ENCODE peak calls at places on chromosomes 5 and 9, in seven cellular contexts. V, S, N, G, M, U and I are unnamed samples.
A peak's percentile ranks its signal among the peaks of the same experiment; 100 is the strongest.

GRCh38 chr5:69213513-69214215 is 21.0 kb upstream of the CDK7 start:
- DNase-seq in V (no peak), S (no peak), N (no peak), G (peak; percentile 26), M (no peak), U (no peak), I (no peak)

GRCh38 chr9:92439921-92440750 is 15.9 kb upstream of the OMD start:
- DNase-seq in V (no peak), S (no peak), N (peak; percentile 26), G (peak; percentile 34), M (no peak), U (no peak), I (no peak)

GRCh38 chr5:134029156-134029555 is 24.4 kb upstream of the VDAC1 start:
- DNase-seq in V (no peak), S (no peak), N (peak; percentile 93), G (peak; percentile 77), M (no peak), U (no peak), I (no peak)

GRCh38 chr5:173530547-173530946 is 85.9 kb downstream of the BOD1 start:
- DNase-seq in V (no peak), S (no peak), N (no peak), G (no peak), M (no peak), U (no peak), I (no peak)

GRCh38 chr9:133099726-133100517 is 21.1 kb downstream of the RALGDS start:
- DNase-seq in V (no peak), S (no peak), N (no peak), G (no peak), M (no peak), U (no peak), I (no peak)

GRCh38 chr5:171857537-171857936 is 71.9 kb downstream of the SMIM23 start:
- DNase-seq in V (no peak), S (no peak), N (no peak), G (no peak), M (no peak), U (no peak), I (no peak)

GRCh38 chr9:10062629-10063395 is 550.0 kb downstream of the PTPRD start:
- DNase-seq in V (no peak), S (no peak), N (no peak), G (no peak), M (no peak), U (no peak), I (no peak)

GRCh38 chr5:172791726-172792445 is 20.9 kb upstream of the DUSP1 start:
- DNase-seq in V (no peak), S (no peak), N (no peak), G (no peak), M (no peak), U (no peak), I (no peak)

GRCh38 chr9:68500457-68501158 is 40.1 kb downstream of the TMEM252 start:
- DNase-seq in V (no peak), S (no peak), N (no peak), G (peak; percentile 9), M (no peak), U (no peak), I (no peak)

GRCh38 chr9:120735009-120735408 is 20.7 kb upstream of the MEGF9 start:
- DNase-seq in V (no peak), S (no peak), N (no peak), G (no peak), M (peak; percentile 7), U (no peak), I (no peak)

GRCh38 chr5:119276976-119277375 is 78.8 kb upstream of the TNFAIP8 start:
- DNase-seq in V (no peak), S (no peak), N (no peak), G (no peak), M (no peak), U (no peak), I (no peak)

GRCh38 chr5:81750308-81751008 is 439 bp downstream of the SSBP2 start:
- DNase-seq in V (no peak), S (peak; percentile 10), N (no peak), G (peak; percentile 14), M (peak; percentile 58), U (no peak), I (no peak)

GRCh38 chr5:133751846-133752245 is 139.5 kb upstream of the FSTL4 start:
- DNase-seq in V (no peak), S (no peak), N (no peak), G (no peak), M (no peak), U (no peak), I (no peak)

GRCh38 chr5:516338-516925 is 7.8 kb downstream of the SLC9A3 start:
- DNase-seq in V (no peak), S (no peak), N (no peak), G (no peak), M (no peak), U (no peak), I (no peak)

GRCh38 chr5:68872088-68872842 is 221.5 kb upstream of the SLC30A5 start:
- DNase-seq in V (no peak), S (no peak), N (no peak), G (no peak), M (no peak), U (no peak), I (no peak)

GRCh38 chr5:52342361-52342760 is 445.4 kb upstream of the ITGA1 start:
- DNase-seq in V (no peak), S (no peak), N (no peak), G (no peak), M (no peak), U (no peak), I (no peak)

GRCh38 chr9:113922160-113922559 is 46.1 kb downstream of the ZNF618 start:
- DNase-seq in V (no peak), S (no peak), N (no peak), G (no peak), M (no peak), U (no peak), I (no peak)

GRCh38 chr9:127351182-127352166 is 45.5 kb upstream of the SLC2A8 start:
- DNase-seq in V (no peak), S (no peak), N (no peak), G (no peak), M (no peak), U (no peak), I (no peak)